ENCODE peak calls at places on chromosomes 4 and X, in four cellular contexts. One of them, this sample, is unnamed.

GRCh38 chr4:94251094-94251493 is 43.4 kb downstream of the SMARCAD1 start:
- DNase-seq in tibial nerve: no peak
- DNase-seq in naive thymus-derived CD4-positive, alpha-beta T cell: no peak
- DNase-seq in body of pancreas: no peak
- DNase-seq in this sample: no peak

GRCh38 chr4:57053508-57053907 is 56.7 kb downstream of the IGFBP7 start:
- DNase-seq in tibial nerve: no peak
- DNase-seq in naive thymus-derived CD4-positive, alpha-beta T cell: no peak
- DNase-seq in body of pancreas: peak
- DNase-seq in this sample: no peak

GRCh38 chrX:17876135-17876534 is 15.0 kb upstream of the RAI2 start:
- DNase-seq in tibial nerve: no peak
- DNase-seq in naive thymus-derived CD4-positive, alpha-beta T cell: no peak
- DNase-seq in body of pancreas: no peak
- DNase-seq in this sample: no peak

GRCh38 chr4:166657261-166657660 is 577.0 kb downstream of the SPOCK3 start:
- DNase-seq in tibial nerve: no peak
- DNase-seq in naive thymus-derived CD4-positive, alpha-beta T cell: no peak
- DNase-seq in body of pancreas: no peak
- DNase-seq in this sample: no peak

GRCh38 chr4:98283219-98284199 is 22.3 kb downstream of the RAP1GDS1 start:
- DNase-seq in tibial nerve: no peak
- DNase-seq in naive thymus-derived CD4-positive, alpha-beta T cell: no peak
- DNase-seq in body of pancreas: no peak
- DNase-seq in this sample: no peak

GRCh38 chr4:97819314-97819713 is 324.0 kb downstream of the STPG2 start:
- DNase-seq in tibial nerve: no peak
- DNase-seq in naive thymus-derived CD4-positive, alpha-beta T cell: no peak
- DNase-seq in body of pancreas: no peak
- DNase-seq in this sample: no peak

GRCh38 chr4:145843148-145843547 is 95.5 kb downstream of the ZNF827 start:
- DNase-seq in tibial nerve: no peak
- DNase-seq in naive thymus-derived CD4-positive, alpha-beta T cell: no peak
- DNase-seq in body of pancreas: no peak
- DNase-seq in this sample: no peak

GRCh38 chr4:2432991-2433530 is 14.3 kb downstream of the CFAP99 start:
- DNase-seq in tibial nerve: no peak
- DNase-seq in naive thymus-derived CD4-positive, alpha-beta T cell: no peak
- DNase-seq in body of pancreas: no peak
- DNase-seq in this sample: no peak

GRCh38 chr4:106715825-106716224 is 320.3 kb downstream of the DKK2 start:
- DNase-seq in tibial nerve: no peak
- DNase-seq in naive thymus-derived CD4-positive, alpha-beta T cell: no peak
- DNase-seq in body of pancreas: no peak
- DNase-seq in this sample: no peak

GRCh38 chr4:38568768-38569167 is 95.2 kb upstream of the KLF3 start:
- DNase-seq in tibial nerve: no peak
- DNase-seq in naive thymus-derived CD4-positive, alpha-beta T cell: no peak
- DNase-seq in body of pancreas: no peak
- DNase-seq in this sample: no peak

DNA sequence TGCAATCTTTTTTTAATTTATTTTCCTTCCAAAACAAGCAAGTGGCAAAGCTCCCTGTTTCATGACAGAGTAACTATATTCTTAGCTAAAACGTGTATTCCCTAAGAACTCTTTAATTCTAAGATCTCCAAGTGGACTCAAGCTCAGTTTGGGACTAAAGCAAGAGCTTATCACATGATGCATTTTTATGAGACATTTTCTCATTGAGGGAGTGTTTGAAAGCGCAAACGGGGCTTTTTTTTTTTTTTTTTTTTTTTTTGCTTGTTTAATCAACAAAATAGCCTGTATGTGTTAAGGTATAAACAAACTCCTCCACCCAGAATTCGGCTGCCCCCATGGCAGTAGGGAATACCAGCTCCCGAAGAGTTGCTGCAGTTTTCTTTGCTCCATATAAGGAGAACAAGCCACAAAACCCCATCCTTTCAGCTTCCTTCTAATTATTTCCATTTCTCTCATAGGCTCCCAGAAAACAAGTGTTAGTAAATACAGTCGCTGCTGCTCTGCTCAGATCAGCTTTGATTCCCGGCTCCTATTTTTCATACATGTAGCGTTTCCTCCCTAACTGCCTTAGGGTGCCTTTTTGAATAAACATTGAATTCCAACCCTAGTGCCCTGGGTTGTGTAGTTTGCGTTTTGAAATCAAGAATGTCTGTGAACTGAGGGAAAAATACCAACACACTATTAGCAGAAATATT is 669 bp upstream of the PPARGC1A start:
- DNase-seq in tibial nerve: no peak
- DNase-seq in naive thymus-derived CD4-positive, alpha-beta T cell: no peak
- DNase-seq in body of pancreas: no peak
- DNase-seq in this sample: no peak
- H3K4me3 ChIP-seq in tibial nerve: peak
- H3K4me3 ChIP-seq in naive thymus-derived CD4-positive, alpha-beta T cell: no peak
- H3K4me3 ChIP-seq in body of pancreas: no peak
- H3K4me3 ChIP-seq in this sample: no peak

DNA sequence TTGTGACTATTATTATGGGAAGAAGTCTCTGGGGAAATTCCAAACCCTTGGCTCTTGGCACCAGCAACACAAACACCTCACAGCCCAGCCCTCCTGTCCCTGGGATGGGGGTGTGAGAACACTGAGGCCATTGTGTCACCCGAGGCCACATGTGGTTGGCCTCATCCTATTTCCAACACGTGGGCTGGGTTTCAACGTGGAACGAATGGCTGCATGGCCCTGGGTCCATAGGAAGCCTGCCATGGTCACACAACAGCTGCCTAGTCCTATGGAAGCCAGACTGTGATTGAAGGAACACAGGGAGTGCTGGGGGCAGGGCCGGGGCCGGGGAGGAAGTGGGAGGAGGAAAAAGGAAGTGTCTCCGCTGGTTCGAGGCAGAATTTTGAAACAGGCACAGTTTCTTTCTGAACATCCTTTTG is 10.0 kb downstream of the CLCN4 start:
- DNase-seq in tibial nerve: no peak
- DNase-seq in naive thymus-derived CD4-positive, alpha-beta T cell: no peak
- DNase-seq in body of pancreas: no peak
- DNase-seq in this sample: no peak
- H3K27ac ChIP-seq in tibial nerve: no peak
- H3K27ac ChIP-seq in naive thymus-derived CD4-positive, alpha-beta T cell: no peak
- H3K27ac ChIP-seq in body of pancreas: peak
- H3K27ac ChIP-seq in this sample: peak

GRCh38 chr4:78059524-78059889 is 2.4 kb downstream of the FRAS1 start:
- DNase-seq in tibial nerve: no peak
- DNase-seq in naive thymus-derived CD4-positive, alpha-beta T cell: no peak
- DNase-seq in body of pancreas: peak
- DNase-seq in this sample: peak
- H3K4me3 ChIP-seq in tibial nerve: peak
- H3K4me3 ChIP-seq in naive thymus-derived CD4-positive, alpha-beta T cell: peak
- H3K4me3 ChIP-seq in body of pancreas: peak
- H3K4me3 ChIP-seq in this sample: no peak

DNA sequence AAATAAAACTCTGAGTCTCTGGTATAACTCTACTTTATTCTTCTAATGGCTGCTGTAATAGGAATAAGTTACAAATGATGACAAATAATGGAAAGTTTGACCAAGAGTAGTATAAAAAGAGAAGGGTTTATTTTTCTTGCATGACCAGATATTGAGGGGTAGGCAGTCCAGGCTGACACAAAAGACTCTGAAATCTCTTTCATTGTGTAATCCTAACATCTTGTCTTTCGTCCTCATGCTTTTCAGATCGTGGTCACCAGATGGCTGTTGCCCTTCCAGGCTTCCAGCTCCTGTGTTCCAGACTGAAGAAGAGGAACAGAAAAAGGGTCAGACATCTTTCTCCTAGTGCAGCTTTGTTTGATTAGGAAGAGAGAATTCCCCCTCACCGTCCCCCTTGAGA is 176.9 kb upstream of the GK2 start:
- DNase-seq in tibial nerve: no peak
- DNase-seq in naive thymus-derived CD4-positive, alpha-beta T cell: no peak
- DNase-seq in body of pancreas: no peak
- DNase-seq in this sample: no peak
- H3K27ac ChIP-seq in tibial nerve: no peak
- H3K27ac ChIP-seq in naive thymus-derived CD4-positive, alpha-beta T cell: no peak
- H3K27ac ChIP-seq in body of pancreas: no peak
- H3K27ac ChIP-seq in this sample: no peak

GRCh38 chrX:19807414-19807813 is 80.0 kb downstream of the SH3KBP1 start:
- DNase-seq in tibial nerve: no peak
- DNase-seq in naive thymus-derived CD4-positive, alpha-beta T cell: no peak
- DNase-seq in body of pancreas: no peak
- DNase-seq in this sample: no peak
- H3K4me3 ChIP-seq in tibial nerve: no peak
- H3K4me3 ChIP-seq in naive thymus-derived CD4-positive, alpha-beta T cell: no peak
- H3K4me3 ChIP-seq in body of pancreas: no peak
- H3K4me3 ChIP-seq in this sample: no peak

DNA sequence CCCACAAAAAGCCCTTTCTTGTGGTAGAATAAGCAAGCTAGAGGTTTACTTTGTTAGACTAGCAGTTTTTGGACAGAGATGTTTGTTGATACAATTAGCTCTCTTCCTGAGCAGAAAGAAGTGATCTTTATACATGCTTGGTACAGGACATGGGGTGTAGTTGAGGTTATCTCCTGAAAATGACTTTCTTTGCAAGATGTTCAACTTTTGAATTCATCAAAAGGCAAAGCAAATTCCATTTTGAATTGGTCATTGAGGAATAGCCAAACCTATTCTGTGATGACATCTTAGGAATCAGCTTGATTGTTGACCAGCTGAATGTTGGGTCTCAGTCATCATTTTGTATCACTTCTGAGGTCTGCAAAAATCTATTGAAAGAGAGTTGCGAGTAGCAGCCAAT is 3.8 kb downstream of the CPE start:
- DNase-seq in tibial nerve: no peak
- DNase-seq in naive thymus-derived CD4-positive, alpha-beta T cell: no peak
- DNase-seq in body of pancreas: no peak
- DNase-seq in this sample: no peak
- H3K27ac ChIP-seq in tibial nerve: no peak
- H3K27ac ChIP-seq in naive thymus-derived CD4-positive, alpha-beta T cell: no peak
- H3K27ac ChIP-seq in body of pancreas: no peak
- H3K27ac ChIP-seq in this sample: no peak

GRCh38 chr4:120001850-120002249 is 64.8 kb downstream of the MAD2L1 start:
- DNase-seq in tibial nerve: no peak
- DNase-seq in naive thymus-derived CD4-positive, alpha-beta T cell: no peak
- DNase-seq in body of pancreas: no peak
- DNase-seq in this sample: no peak
- H3K4me3 ChIP-seq in tibial nerve: no peak
- H3K4me3 ChIP-seq in naive thymus-derived CD4-positive, alpha-beta T cell: no peak
- H3K4me3 ChIP-seq in body of pancreas: no peak
- H3K4me3 ChIP-seq in this sample: no peak

DNA sequence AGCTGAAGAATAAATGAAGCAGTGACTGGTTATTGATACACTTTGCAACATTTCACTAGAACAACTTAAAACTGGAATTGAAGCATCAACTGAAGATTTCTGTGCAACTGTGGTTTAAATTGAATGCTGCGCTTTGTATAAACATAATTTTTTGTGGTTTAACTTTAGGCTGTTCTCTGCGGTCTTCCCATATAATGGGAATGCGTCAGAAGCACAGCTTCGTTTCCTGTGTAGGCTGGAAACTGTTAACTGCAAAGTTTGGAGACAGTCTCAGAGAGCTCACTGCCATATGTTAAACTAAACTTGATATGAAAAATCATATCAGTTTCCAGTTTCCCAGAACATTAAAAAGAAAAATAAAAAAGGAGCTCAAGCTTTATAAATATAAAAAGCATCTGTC is 139.7 kb downstream of the NDST3 start:
- DNase-seq in tibial nerve: no peak
- DNase-seq in naive thymus-derived CD4-positive, alpha-beta T cell: no peak
- DNase-seq in body of pancreas: no peak
- DNase-seq in this sample: no peak
- H3K27ac ChIP-seq in tibial nerve: no peak
- H3K27ac ChIP-seq in naive thymus-derived CD4-positive, alpha-beta T cell: no peak
- H3K27ac ChIP-seq in body of pancreas: no peak
- H3K27ac ChIP-seq in this sample: no peak

GRCh38 chr4:143286058-143286457 is 50.6 kb upstream of the GAB1 start:
- DNase-seq in tibial nerve: no peak
- DNase-seq in naive thymus-derived CD4-positive, alpha-beta T cell: no peak
- DNase-seq in body of pancreas: no peak
- DNase-seq in this sample: no peak
- H3K4me3 ChIP-seq in tibial nerve: no peak
- H3K4me3 ChIP-seq in naive thymus-derived CD4-positive, alpha-beta T cell: no peak
- H3K4me3 ChIP-seq in body of pancreas: no peak
- H3K4me3 ChIP-seq in this sample: no peak

GRCh38 chr4:74423101-74423500 is 21.8 kb upstream of the AREG start:
- DNase-seq in tibial nerve: no peak
- DNase-seq in naive thymus-derived CD4-positive, alpha-beta T cell: no peak
- DNase-seq in body of pancreas: no peak
- DNase-seq in this sample: no peak
- H3K27ac ChIP-seq in tibial nerve: no peak
- H3K27ac ChIP-seq in naive thymus-derived CD4-positive, alpha-beta T cell: no peak
- H3K27ac ChIP-seq in body of pancreas: no peak
- H3K27ac ChIP-seq in this sample: no peak